ENCODE peak calls at places on chromosomes 2 and 18, in eight cellular contexts. G is Peyer's patch; W is activated CD4-positive, alpha-beta T cell treated with anti-CD3 and anti-CD28 coated beads, Interleukin-2, amount 50 U/mL, for 48 hours; Y is NCI-H1105 treated with DMSO at 0.1 percent for 48 hours; L is AG04449; H is HuH-7.5; B is choroid plexus epithelial cell; S is IMR-90. U is an unnamed sample.

GRCh38 chr18:58527116-58528010 is 101.5 kb downstream of the ALPK2 start:
- DNase-seq in G (no peak), W (no peak), Y (peak; percentile 62), L (no peak), H (no peak), B (no peak), S (peak; percentile 36), U (peak; percentile 24)

GRCh38 chr2:210224660-210225460 is at the start of gene ACADL:
- DNase-seq in G (peak; percentile 62), W (peak; percentile 4), Y (no peak), L (no peak), H (peak; percentile 56), B (no peak), S (no peak), U (peak; percentile 6)

GRCh38 chr2:231189571-231190495 is 8.6 kb upstream of the ARMC9 start:
- DNase-seq in G (no peak), W (no peak), Y (no peak), L (no peak), H (no peak), B (peak; percentile 68), S (no peak), U (peak; percentile 24)

GRCh38 chr2:135664623-135665068 is 77.0 kb upstream of the UBXN4 start:
- DNase-seq in G (no peak), W (no peak), Y (no peak), L (no peak), H (no peak), B (peak; percentile 53), S (peak; percentile 29), U (peak; percentile 11)

GRCh38 chr2:169080250-169081035 is 11.1 kb downstream of the DHRS9 start:
- DNase-seq in G (no peak), W (no peak), Y (no peak), L (no peak), H (no peak), B (no peak), S (no peak), U (no peak)

GRCh38 chr18:67513285-67513684 is 3.2 kb downstream of the DSEL start:
- DNase-seq in G (no peak), W (no peak), Y (no peak), L (no peak), H (no peak), B (peak; percentile 73), S (no peak), U (peak; percentile 12)

GRCh38 chr2:96555146-96555610 is 18.6 kb downstream of the ARID5A start:
- DNase-seq in G (no peak), W (no peak), Y (no peak), L (no peak), H (no peak), B (no peak), S (no peak), U (no peak)

GRCh38 chr2:148027822-148028221 is 6.9 kb downstream of the MBD5 start:
- DNase-seq in G (no peak), W (no peak), Y (no peak), L (no peak), H (no peak), B (peak; percentile 20), S (peak; percentile 37), U (no peak)

GRCh38 chr2:140504596-140504995 is 1626.2 kb downstream of the LRP1B start:
- DNase-seq in G (no peak), W (no peak), Y (no peak), L (no peak), H (no peak), B (no peak), S (no peak), U (no peak)

GRCh38 chr2:196441527-196441926 is 198.0 kb upstream of the CCDC150 start:
- DNase-seq in G (no peak), W (no peak), Y (no peak), L (no peak), H (no peak), B (no peak), S (peak; percentile 10), U (no peak)

GRCh38 chr2:111659361-111660281 is 224.4 kb downstream of the ANAPC1 start:
- DNase-seq in G (peak; percentile 75), W (no peak), Y (no peak), L (no peak), H (peak; percentile 71), B (peak; percentile 93), S (peak; percentile 85), U (peak; percentile 80)

GRCh38 chr2:14806567-14807077 is 174.1 kb downstream of the LRATD1 start:
- DNase-seq in G (no peak), W (no peak), Y (no peak), L (no peak), H (no peak), B (no peak), S (no peak), U (no peak)

GRCh38 chr2:133841905-133842304 is 273.6 kb upstream of the NCKAP5 start:
- DNase-seq in G (no peak), W (no peak), Y (no peak), L (peak; percentile 95), H (no peak), B (peak; percentile 96), S (peak; percentile 99), U (peak; percentile 96)